ENCODE peak calls at places on chromosomes 11 and 22, in five cellular contexts. Y is CD8-positive, alpha-beta T cell; D is psoas muscle; T is adrenal gland; V is upper lobe of right lung. M is an unnamed sample.
A peak's percentile ranks its signal among the peaks of the same experiment; 100 is the strongest.

GRCh38 chr11:121237686-121238658 is 54.6 kb upstream of the SC5D start:
- DNase-seq in T (no peak), Y (no peak), D (no peak), V (no peak), M (no peak)

GRCh38 chr22:40324468-40325305 is 21.6 kb upstream of the ADSL start:
- DNase-seq in V (no peak), D (no peak), Y (peak; percentile 59), T (peak; percentile 41), M (no peak)

GRCh38 chr11:112292188-112292587 is 31.5 kb upstream of the PLET1 start:
- DNase-seq in V (no peak), Y (no peak), D (no peak), T (no peak), M (no peak)

GRCh38 chr11:97019305-97019704 is 629.5 kb downstream of the JRKL start:
- DNase-seq in V (no peak), Y (no peak), D (no peak), T (no peak), M (no peak)

GRCh38 chr11:45885274-45885920 is at the start of gene MAPK8IP1:
- DNase-seq in Y (peak; percentile 62), D (peak; percentile 73), V (no peak), T (peak; percentile 83), M (no peak)

GRCh38 chr11:12981879-12982531 is 27.1 kb upstream of the RASSF10 start:
- DNase-seq in T (no peak), V (no peak), Y (no peak), D (no peak), M (no peak)

GRCh38 chr11:75562836-75563484 is 907 bp downstream of the SERPINH1 start:
- DNase-seq in V (no peak), Y (no peak), T (peak; percentile 81), D (peak; percentile 66), M (no peak)

GRCh38 chr22:22526125-22526912 is 6.2 kb upstream of the ZNF280A start:
- DNase-seq in D (no peak), Y (no peak), V (no peak), T (no peak), M (no peak)

GRCh38 chr11:77172666-77172982 is 44.6 kb downstream of the MYO7A start:
- DNase-seq in D (peak; percentile 38), Y (no peak), T (no peak), V (no peak), M (no peak)

GRCh38 chr22:42646569-42647525 is 2.3 kb downstream of the CYB5R3 start:
- DNase-seq in V (peak; percentile 78), D (peak; percentile 76), Y (no peak), T (peak; percentile 87), M (no peak)

GRCh38 chr22:46574993-46575914 is 37.8 kb upstream of the CELSR1 start:
- DNase-seq in T (no peak), V (peak; percentile 75), D (peak; percentile 59), Y (no peak), M (no peak)

GRCh38 chr11:70689764-70690163 is 291.4 kb downstream of the CTTN start:
- DNase-seq in T (no peak), Y (no peak), V (no peak), D (no peak), M (no peak)

GRCh38 chr11:118640332-118641154 is 33.1 kb downstream of the PHLDB1 start:
- DNase-seq in V (no peak), D (no peak), Y (no peak), T (no peak), M (no peak)
- H3K36me3 ChIP-seq in V (peaks cover 70% of the 10 kb centered on the region), D (peaks cover 57% of the 10 kb centered on the region), Y (no peaks in the 10 kb centered on the region), T (no peaks in the 10 kb centered on the region), M (peaks cover 9% of the 10 kb centered on the region)

GRCh38 chr11:103927535-103927934 is 108.9 kb upstream of the DDI1 start:
- DNase-seq in Y (no peak), V (no peak), D (no peak), T (no peak), M (no peak)
- TF ChIP-seq CTCF in Y (no peak), V (peak; percentile 33), D (no peak), T (peak; percentile 47), M (peak; percentile 27)

GRCh38 chr11:18392434-18393321 is 1.7 kb upstream of the LDHA start:
- DNase-seq in T (no peak), V (no peak), Y (no peak), D (no peak), M (no peak)

GRCh38 chr11:18393581-18394299 is 623 bp upstream of the LDHA start:
- DNase-seq in D (no peak), T (peak; percentile 79), V (no peak), Y (no peak), M (no peak)

GRCh38 chr11:18394928-18395734 is 768 bp downstream of the LDHA start:
- DNase-seq in D (peak; percentile 72), T (peak; percentile 70), Y (peak; percentile 17), V (no peak), M (no peak)

GRCh38 chr11:18395735-18396504 is 1.6 kb downstream of the LDHA start:
- DNase-seq in Y (peak; percentile 91), V (peak; percentile 99), D (peak; percentile 100), T (peak; percentile 99), M (peak; percentile 95)

DNA sequence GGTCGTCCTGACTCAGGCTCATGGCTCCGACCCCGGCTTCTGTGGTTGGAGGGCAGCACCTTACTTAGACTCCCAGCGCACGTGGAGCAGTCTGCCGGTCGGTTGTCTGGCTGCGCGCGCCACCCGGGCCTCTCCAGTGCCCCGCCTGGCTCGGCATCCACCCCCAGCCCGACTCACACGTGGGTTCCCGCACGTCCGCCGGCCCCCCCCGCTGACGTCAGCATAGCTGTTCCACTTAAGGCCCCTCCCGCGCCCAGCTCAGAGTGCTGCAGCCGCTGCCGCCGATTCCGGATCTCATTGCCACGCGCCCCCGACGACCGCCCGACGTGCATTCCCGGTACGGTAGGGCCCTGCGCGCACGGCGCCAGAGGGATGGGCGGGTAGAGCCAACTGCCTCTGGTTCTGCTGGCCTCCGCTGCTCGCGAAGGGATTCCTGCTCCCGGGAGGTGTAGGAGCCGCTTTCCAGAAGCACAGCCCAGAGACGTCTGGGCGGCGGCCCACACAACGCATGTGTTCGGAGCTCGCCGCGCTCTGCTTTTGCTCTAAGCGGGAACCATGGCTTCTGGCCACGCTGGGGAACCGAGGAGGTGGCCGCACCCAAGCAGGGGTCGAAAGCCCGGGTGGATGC is at the start of gene LDHA:
- DNase-seq in V (peak; percentile 99), Y (peak; percentile 100), D (peak; percentile 99), T (peak; percentile 99), M (peak; percentile 83)
- H3K4me3 ChIP-seq in V (peak within 1 kb of the TSS; percentile 88), Y (peak within 1 kb of the TSS; percentile 86), D (peak within 1 kb of the TSS; percentile 79), T (peak within 1 kb of the TSS; percentile 64), M (peak within 1 kb of the TSS; percentile 85)

GRCh38 chr11:102382384-102382783 is 35.4 kb downstream of the BIRC2 start:
- DNase-seq in V (no peak), Y (no peak), D (no peak), T (no peak), M (no peak)
- H3K36me3 ChIP-seq in V (peaks cover 45% of the 10 kb centered on the region), Y (peaks cover 13% of the 10 kb centered on the region), D (peaks cover 87% of the 10 kb centered on the region), T (no peaks in the 10 kb centered on the region), M (peaks cover 1% of the 10 kb centered on the region)

DNA sequence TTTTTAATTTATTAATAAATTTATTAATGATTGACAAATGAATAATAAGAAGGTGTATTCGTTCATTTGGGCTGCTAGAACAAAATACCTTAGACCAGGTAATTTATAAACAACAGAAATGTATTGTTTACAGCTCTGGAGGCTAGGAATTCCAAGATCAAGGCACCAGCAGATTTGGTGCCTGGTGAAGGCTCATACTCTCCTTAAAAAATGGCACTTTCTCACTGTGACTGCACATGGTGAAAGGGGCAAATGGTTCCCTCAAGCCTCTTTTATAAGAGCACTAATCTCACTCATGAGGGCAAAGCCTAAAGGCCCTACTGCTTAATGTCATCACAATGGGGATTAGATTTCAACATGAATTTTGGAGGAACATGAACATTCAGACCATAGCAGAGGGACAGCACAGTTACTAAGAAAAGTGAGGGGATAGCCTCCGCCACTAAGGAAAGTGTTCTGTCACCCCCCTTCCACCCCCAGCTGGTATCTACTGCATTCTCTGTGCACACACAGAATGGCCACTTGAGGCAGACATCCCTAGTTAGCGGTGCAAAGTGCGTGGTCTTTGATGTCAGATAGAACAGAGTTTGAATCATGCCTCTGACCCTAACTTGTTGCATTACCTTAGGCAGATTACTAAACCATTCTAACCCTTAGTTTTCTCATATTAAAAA is 47.2 kb upstream of the CEP295 start:
- DNase-seq in V (no peak), D (no peak), T (no peak), Y (no peak), M (no peak)
- TF ChIP-seq CTCF in V (no peak), D (no peak), T (no peak), Y (no peak), M (peak; percentile 35)

GRCh38 chr11:33017478-33017877 is 1.8 kb downstream of the DEPDC7 start:
- DNase-seq in D (no peak), Y (no peak), V (no peak), T (no peak), M (no peak)

GRCh38 chr11:33018005-33018404 is 2.3 kb downstream of the DEPDC7 start:
- DNase-seq in D (no peak), Y (no peak), T (no peak), V (no peak), M (no peak)

GRCh38 chr11:33018840-33019239 is 3.2 kb downstream of the DEPDC7 start:
- DNase-seq in D (no peak), Y (no peak), T (no peak), V (no peak), M (no peak)

GRCh38 chr11:33015621-33016551 is at the start of gene DEPDC7:
- DNase-seq in T (peak; percentile 85), D (peak; percentile 94), V (peak; percentile 91), Y (peak; percentile 80), M (no peak)

DNA sequence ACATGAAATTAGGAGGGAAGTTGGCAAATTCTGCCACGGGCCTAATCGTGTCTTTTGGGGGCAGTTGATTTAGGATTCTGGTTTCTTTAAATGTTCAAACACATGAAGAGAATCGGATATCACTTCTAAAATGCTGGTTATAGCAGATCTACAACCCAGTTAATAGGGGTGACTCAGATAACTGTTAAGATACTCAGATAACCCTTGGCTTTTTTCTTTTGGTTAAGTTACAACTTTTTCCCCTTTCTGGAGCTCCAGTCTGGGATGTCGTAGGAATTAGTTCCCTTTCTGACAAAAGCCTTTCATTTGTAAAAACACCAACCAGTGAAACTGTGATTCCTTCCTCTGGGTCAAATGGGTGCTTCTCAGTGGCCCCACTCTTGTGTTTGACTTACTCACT is 976 bp downstream of the DEPDC7 start:
- DNase-seq in T (no peak), V (no peak), D (no peak), Y (no peak), M (no peak)
- H3K4me3 ChIP-seq in T (no peak overlapping the region), V (peak overlapping the region; percentile 48), D (peak overlapping the region; percentile 73), Y (no peak overlapping the region), M (peak overlapping the region; percentile 67)